ENCODE peak calls at places on chromosomes 12 and 14, in six cellular contexts. One of them, this sample, is unnamed.

GRCh38 chr14:30550335-30550734 is 8.6 kb upstream of the G2E3 start:
- DNase-seq in bronchial epithelial cell: peak
- DNase-seq in SK-N-SH: no peak
- DNase-seq in fibroblast of the aortic adventitia: peak
- DNase-seq in heart right ventricle: no peak
- DNase-seq in type B pancreatic cell: no peak
- DNase-seq in this sample: no peak

GRCh38 chr12:11719678-11720099 is 70.2 kb downstream of the ETV6 start:
- DNase-seq in bronchial epithelial cell: peak
- DNase-seq in SK-N-SH: peak
- DNase-seq in fibroblast of the aortic adventitia: peak
- DNase-seq in heart right ventricle: peak
- DNase-seq in type B pancreatic cell: no peak
- DNase-seq in this sample: peak

GRCh38 chr12:80655751-80656150 is 51.7 kb upstream of the MYF6 start:
- DNase-seq in bronchial epithelial cell: no peak
- DNase-seq in SK-N-SH: no peak
- DNase-seq in fibroblast of the aortic adventitia: peak
- DNase-seq in heart right ventricle: no peak
- DNase-seq in type B pancreatic cell: no peak
- DNase-seq in this sample: no peak

GRCh38 chr14:20376071-20376588 is 32.7 kb downstream of the PARP2 start:
- DNase-seq in bronchial epithelial cell: no peak
- DNase-seq in SK-N-SH: no peak
- DNase-seq in fibroblast of the aortic adventitia: no peak
- DNase-seq in heart right ventricle: no peak
- DNase-seq in type B pancreatic cell: no peak
- DNase-seq in this sample: no peak

GRCh38 chr14:50388256-50388931 is 8.3 kb downstream of the CDKL1 start:
- DNase-seq in bronchial epithelial cell: no peak
- DNase-seq in SK-N-SH: no peak
- DNase-seq in fibroblast of the aortic adventitia: peak
- DNase-seq in heart right ventricle: no peak
- DNase-seq in type B pancreatic cell: no peak
- DNase-seq in this sample: no peak

GRCh38 chr14:92323031-92323915 is at the start of gene SLC24A4:
- DNase-seq in bronchial epithelial cell: no peak
- DNase-seq in SK-N-SH: peak
- DNase-seq in fibroblast of the aortic adventitia: no peak
- DNase-seq in heart right ventricle: peak
- DNase-seq in type B pancreatic cell: no peak
- DNase-seq in this sample: no peak

GRCh38 chr12:132190012-132190755 is 45.9 kb downstream of the NOC4L start:
- DNase-seq in bronchial epithelial cell: no peak
- DNase-seq in SK-N-SH: no peak
- DNase-seq in fibroblast of the aortic adventitia: no peak
- DNase-seq in heart right ventricle: peak
- DNase-seq in type B pancreatic cell: no peak
- DNase-seq in this sample: no peak

GRCh38 chr12:44377443-44378160 is 498.5 kb downstream of the NELL2 start:
- DNase-seq in bronchial epithelial cell: no peak
- DNase-seq in SK-N-SH: no peak
- DNase-seq in fibroblast of the aortic adventitia: no peak
- DNase-seq in heart right ventricle: no peak
- DNase-seq in type B pancreatic cell: no peak
- DNase-seq in this sample: no peak

GRCh38 chr12:51687142-51687935 is 96.3 kb downstream of the SCN8A start:
- DNase-seq in bronchial epithelial cell: no peak
- DNase-seq in SK-N-SH: no peak
- DNase-seq in fibroblast of the aortic adventitia: peak
- DNase-seq in heart right ventricle: no peak
- DNase-seq in type B pancreatic cell: no peak
- DNase-seq in this sample: no peak

GRCh38 chr12:1907652-1908611 is 10.5 kb downstream of the CACNA2D4 start:
- DNase-seq in bronchial epithelial cell: no peak
- DNase-seq in SK-N-SH: no peak
- DNase-seq in fibroblast of the aortic adventitia: no peak
- DNase-seq in heart right ventricle: no peak
- DNase-seq in type B pancreatic cell: peak
- DNase-seq in this sample: no peak

GRCh38 chr12:130521375-130522124 is 183.9 kb downstream of the PIWIL1 start:
- DNase-seq in bronchial epithelial cell: no peak
- DNase-seq in SK-N-SH: no peak
- DNase-seq in fibroblast of the aortic adventitia: no peak
- DNase-seq in heart right ventricle: no peak
- DNase-seq in type B pancreatic cell: no peak
- DNase-seq in this sample: no peak

GRCh38 chr14:91418387-91419043 is 895 bp upstream of the CCDC88C start:
- DNase-seq in bronchial epithelial cell: peak
- DNase-seq in SK-N-SH: peak
- DNase-seq in fibroblast of the aortic adventitia: peak
- DNase-seq in heart right ventricle: peak
- DNase-seq in type B pancreatic cell: peak
- DNase-seq in this sample: no peak

GRCh38 chr12:57771873-57772428 is at the start of gene METTL1:
- DNase-seq in bronchial epithelial cell: peak
- DNase-seq in SK-N-SH: peak
- DNase-seq in fibroblast of the aortic adventitia: peak
- DNase-seq in heart right ventricle: peak
- DNase-seq in type B pancreatic cell: peak
- DNase-seq in this sample: peak

GRCh38 chr12:57770734-57771133 is 1.2 kb downstream of the METTL1 start:
- DNase-seq in bronchial epithelial cell: no peak
- DNase-seq in SK-N-SH: no peak
- DNase-seq in fibroblast of the aortic adventitia: no peak
- DNase-seq in heart right ventricle: no peak
- DNase-seq in type B pancreatic cell: no peak
- DNase-seq in this sample: no peak

GRCh38 chr12:57775044-57775443 is 2.6 kb downstream of the EEF1AKMT3 start:
- DNase-seq in bronchial epithelial cell: no peak
- DNase-seq in SK-N-SH: no peak
- DNase-seq in fibroblast of the aortic adventitia: no peak
- DNase-seq in heart right ventricle: no peak
- DNase-seq in type B pancreatic cell: no peak
- DNase-seq in this sample: no peak

GRCh38 chr12:57771271-57771872 is 533 bp downstream of the METTL1 start:
- DNase-seq in bronchial epithelial cell: peak
- DNase-seq in SK-N-SH: peak
- DNase-seq in fibroblast of the aortic adventitia: peak
- DNase-seq in heart right ventricle: peak
- DNase-seq in type B pancreatic cell: no peak
- DNase-seq in this sample: peak

DNA sequence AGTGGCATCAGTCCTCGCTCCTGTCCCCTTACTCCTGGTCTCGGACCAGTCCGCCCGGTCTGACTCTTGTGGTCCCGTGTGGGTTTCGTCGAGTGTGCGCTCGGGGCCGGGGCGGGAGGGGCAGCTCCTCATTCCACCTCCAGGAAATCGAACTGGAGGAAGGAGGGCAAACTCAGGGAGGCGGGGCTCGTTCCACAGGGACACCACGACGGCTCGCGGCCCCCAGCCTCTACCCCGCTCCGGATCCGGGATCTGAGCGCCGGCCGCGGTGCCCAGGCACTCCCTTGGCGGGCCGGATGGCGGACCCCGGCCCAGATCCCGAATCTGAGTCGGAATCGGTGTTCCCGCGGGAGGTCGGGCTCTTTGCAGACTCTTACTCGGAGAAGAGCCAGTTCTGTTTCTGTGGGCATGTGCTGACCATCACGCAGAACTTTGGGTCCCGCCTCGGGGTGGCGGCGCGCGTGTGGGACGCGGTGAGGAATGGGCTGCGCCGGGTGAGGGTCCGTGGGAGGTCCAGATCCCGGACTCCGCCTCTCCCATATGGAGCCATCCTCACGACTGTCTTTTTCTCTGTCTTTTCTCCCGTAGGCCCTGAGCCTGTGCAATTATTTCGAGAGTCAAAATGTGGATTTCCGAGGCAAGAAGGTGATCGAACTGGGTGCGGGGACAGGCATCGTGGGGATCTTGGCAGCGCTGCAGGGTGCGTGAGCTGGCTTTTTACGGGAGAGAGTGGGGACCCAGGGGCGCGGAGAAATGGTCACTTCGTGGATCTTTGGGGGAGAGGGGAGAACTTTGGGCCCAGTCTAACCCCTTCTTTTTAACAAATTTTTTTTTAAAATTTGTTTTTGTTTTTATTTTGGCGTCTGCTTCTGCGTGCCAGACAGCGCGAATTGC is at the start of gene EEF1AKMT3:
- DNase-seq in bronchial epithelial cell: no peak
- DNase-seq in SK-N-SH: peak
- DNase-seq in fibroblast of the aortic adventitia: peak
- DNase-seq in heart right ventricle: peak
- DNase-seq in type B pancreatic cell: peak
- DNase-seq in this sample: no peak
- TF ChIP-seq CTCF in bronchial epithelial cell: no peak
- TF ChIP-seq CTCF in SK-N-SH: no peak
- TF ChIP-seq CTCF in fibroblast of the aortic adventitia: no peak
- TF ChIP-seq CTCF in heart right ventricle: no peak
- TF ChIP-seq CTCF in type B pancreatic cell: no peak
- TF ChIP-seq CTCF in this sample: no peak

DNA sequence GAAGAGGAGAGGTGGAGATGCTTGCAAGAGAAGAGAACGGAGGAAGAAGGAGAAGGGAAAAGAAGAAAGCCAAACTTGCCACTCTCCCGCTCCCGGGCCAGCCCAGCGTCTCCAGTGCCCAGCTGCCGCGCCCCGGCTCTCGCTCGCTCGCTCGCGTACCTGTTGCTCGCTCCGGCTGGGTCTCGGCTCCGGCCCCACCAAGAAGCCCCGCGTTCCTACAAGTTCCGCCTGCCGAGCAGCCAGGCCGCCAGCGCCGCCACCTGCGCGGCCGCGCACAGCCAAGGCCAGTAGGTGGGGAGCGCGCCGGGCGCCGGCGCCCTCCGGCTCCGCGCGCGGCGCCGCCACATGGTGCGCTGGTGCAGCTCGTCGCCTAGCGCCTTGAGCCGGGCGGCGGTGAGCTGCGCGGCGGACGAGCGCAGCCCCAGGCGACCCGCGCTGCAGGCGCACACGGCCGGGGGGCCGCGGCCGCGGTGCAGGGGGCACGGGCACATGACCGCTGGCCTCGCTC is 370 bp downstream of the HRK start:
- DNase-seq in bronchial epithelial cell: no peak
- DNase-seq in SK-N-SH: peak
- DNase-seq in fibroblast of the aortic adventitia: peak
- DNase-seq in heart right ventricle: peak
- DNase-seq in type B pancreatic cell: no peak
- DNase-seq in this sample: no peak
- TF ChIP-seq CTCF in bronchial epithelial cell: no peak
- TF ChIP-seq CTCF in SK-N-SH: no peak
- TF ChIP-seq CTCF in fibroblast of the aortic adventitia: no peak
- TF ChIP-seq CTCF in heart right ventricle: no peak
- TF ChIP-seq CTCF in type B pancreatic cell: no peak
- TF ChIP-seq CTCF in this sample: no peak

GRCh38 chr12:54230555-54230954 is 41.8 kb upstream of the SMUG1 start:
- DNase-seq in bronchial epithelial cell: peak
- DNase-seq in SK-N-SH: no peak
- DNase-seq in fibroblast of the aortic adventitia: no peak
- DNase-seq in heart right ventricle: no peak
- DNase-seq in type B pancreatic cell: no peak
- DNase-seq in this sample: no peak
- TF ChIP-seq CTCF in bronchial epithelial cell: peak
- TF ChIP-seq CTCF in SK-N-SH: no peak
- TF ChIP-seq CTCF in fibroblast of the aortic adventitia: no peak
- TF ChIP-seq CTCF in heart right ventricle: no peak
- TF ChIP-seq CTCF in type B pancreatic cell: no peak
- TF ChIP-seq CTCF in this sample: no peak

GRCh38 chr14:53537421-53538315 is 384.5 kb upstream of the DDHD1 start:
- DNase-seq in bronchial epithelial cell: no peak
- DNase-seq in SK-N-SH: no peak
- DNase-seq in fibroblast of the aortic adventitia: peak
- DNase-seq in heart right ventricle: no peak
- DNase-seq in type B pancreatic cell: no peak
- DNase-seq in this sample: no peak
- TF ChIP-seq CTCF in bronchial epithelial cell: no peak
- TF ChIP-seq CTCF in SK-N-SH: no peak
- TF ChIP-seq CTCF in fibroblast of the aortic adventitia: no peak
- TF ChIP-seq CTCF in heart right ventricle: no peak
- TF ChIP-seq CTCF in type B pancreatic cell: no peak
- TF ChIP-seq CTCF in this sample: peak

DNA sequence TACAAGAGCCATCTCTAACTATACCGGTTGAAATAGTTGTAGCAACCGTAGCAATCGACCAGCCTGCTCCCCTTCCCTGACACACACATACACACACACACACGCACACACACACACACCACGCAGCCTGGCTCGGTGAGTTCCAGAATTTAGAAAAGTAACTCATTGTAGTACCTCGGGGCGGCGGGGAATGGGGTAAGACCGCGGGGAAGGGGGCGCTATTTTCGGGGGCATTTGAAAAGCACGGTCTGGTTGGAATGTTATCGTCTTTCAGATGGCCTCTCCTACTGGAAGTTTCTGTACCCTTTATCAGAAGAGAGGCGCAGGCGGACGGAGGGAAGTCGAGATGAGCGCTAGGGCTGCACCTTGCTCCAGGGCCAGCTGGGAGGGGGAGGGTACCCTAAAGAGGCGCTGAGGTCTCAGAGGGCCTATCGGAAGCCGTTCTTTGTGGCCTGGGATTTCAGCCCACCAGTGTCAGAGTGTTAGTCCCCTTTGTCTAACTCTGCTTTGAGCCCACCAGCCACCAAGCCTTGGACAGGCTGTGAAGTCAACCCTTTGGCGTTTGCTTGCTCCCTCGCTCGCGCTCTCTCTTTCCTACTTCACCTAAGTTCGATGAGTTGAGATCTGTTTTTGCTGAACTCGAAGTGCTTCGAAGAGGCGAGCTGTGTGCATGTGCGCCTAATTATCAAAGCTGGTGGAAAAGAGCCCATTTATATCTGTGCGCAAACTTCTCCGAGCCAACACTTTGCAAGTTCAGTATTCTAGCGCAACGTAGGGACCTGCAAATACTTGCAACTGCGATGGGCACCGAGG is 844 bp downstream of the COL2A1 start:
- DNase-seq in bronchial epithelial cell: no peak
- DNase-seq in SK-N-SH: no peak
- DNase-seq in fibroblast of the aortic adventitia: peak
- DNase-seq in heart right ventricle: no peak
- DNase-seq in type B pancreatic cell: no peak
- DNase-seq in this sample: no peak
- TF ChIP-seq CTCF in bronchial epithelial cell: no peak
- TF ChIP-seq CTCF in SK-N-SH: peak
- TF ChIP-seq CTCF in fibroblast of the aortic adventitia: no peak
- TF ChIP-seq CTCF in heart right ventricle: no peak
- TF ChIP-seq CTCF in type B pancreatic cell: no peak
- TF ChIP-seq CTCF in this sample: no peak

GRCh38 chr12:42749239-42749638 is 159.7 kb upstream of the PRICKLE1 start:
- DNase-seq in bronchial epithelial cell: no peak
- DNase-seq in SK-N-SH: no peak
- DNase-seq in fibroblast of the aortic adventitia: no peak
- DNase-seq in heart right ventricle: no peak
- DNase-seq in type B pancreatic cell: no peak
- DNase-seq in this sample: no peak

GRCh38 chr12:42744539-42745156 is 155.1 kb upstream of the PRICKLE1 start:
- DNase-seq in bronchial epithelial cell: peak
- DNase-seq in SK-N-SH: no peak
- DNase-seq in fibroblast of the aortic adventitia: peak
- DNase-seq in heart right ventricle: no peak
- DNase-seq in type B pancreatic cell: no peak
- DNase-seq in this sample: peak

GRCh38 chr12:42750356-42750755 is 160.8 kb upstream of the PRICKLE1 start:
- DNase-seq in bronchial epithelial cell: no peak
- DNase-seq in SK-N-SH: no peak
- DNase-seq in fibroblast of the aortic adventitia: no peak
- DNase-seq in heart right ventricle: no peak
- DNase-seq in type B pancreatic cell: no peak
- DNase-seq in this sample: no peak
- TF ChIP-seq CTCF in bronchial epithelial cell: no peak
- TF ChIP-seq CTCF in SK-N-SH: no peak
- TF ChIP-seq CTCF in fibroblast of the aortic adventitia: no peak
- TF ChIP-seq CTCF in heart right ventricle: no peak
- TF ChIP-seq CTCF in type B pancreatic cell: no peak
- TF ChIP-seq CTCF in this sample: no peak